ENCODE peak calls at places on chromosomes 12 and 14, in nine cellular contexts. One of them, this sample, is unnamed.

GRCh38 chr12:126708492-126708896 is 1558.5 kb upstream of the TMEM132C start:
- DNase-seq in stomach: no peak
- DNase-seq in fibroblast of mammary gland: peak; percentile 73
- DNase-seq in ovary: no peak
- DNase-seq in IMR-90: no peak
- DNase-seq in dorsolateral prefrontal cortex: no peak
- DNase-seq in psoas muscle: no peak
- DNase-seq in GM12878: no peak
- DNase-seq in effector memory CD4-positive, alpha-beta T cell: no peak
- DNase-seq in this sample: no peak

GRCh38 chr12:21751517-21751916 is 23.0 kb downstream of the KCNJ8 start:
- DNase-seq in GM12878: no peak
- DNase-seq in ovary: no peak
- DNase-seq in IMR-90: peak; percentile 74
- DNase-seq in effector memory CD4-positive, alpha-beta T cell: no peak
- DNase-seq in fibroblast of mammary gland: peak; percentile 80
- DNase-seq in stomach: no peak
- DNase-seq in dorsolateral prefrontal cortex: no peak
- DNase-seq in psoas muscle: no peak
- DNase-seq in this sample: no peak

GRCh38 chr12:7061596-7061995 is 1.1 kb downstream of the C1S start:
- DNase-seq in psoas muscle: no peak
- DNase-seq in stomach: no peak
- DNase-seq in GM12878: no peak
- DNase-seq in IMR-90: no peak
- DNase-seq in effector memory CD4-positive, alpha-beta T cell: no peak
- DNase-seq in ovary: peak; percentile 42
- DNase-seq in fibroblast of mammary gland: no peak
- DNase-seq in dorsolateral prefrontal cortex: no peak
- DNase-seq in this sample: no peak

GRCh38 chr14:58639842-58640484 is 2.2 kb downstream of the DACT1 start:
- DNase-seq in psoas muscle: no peak
- DNase-seq in ovary: no peak
- DNase-seq in fibroblast of mammary gland: peak; percentile 90
- DNase-seq in GM12878: peak; percentile 36
- DNase-seq in dorsolateral prefrontal cortex: peak; percentile 66
- DNase-seq in IMR-90: peak; percentile 86
- DNase-seq in stomach: no peak
- DNase-seq in effector memory CD4-positive, alpha-beta T cell: no peak
- DNase-seq in this sample: peak; percentile 31

GRCh38 chr12:57771271-57771872 is 533 bp downstream of the METTL1 start:
- DNase-seq in psoas muscle: peak; percentile 90
- DNase-seq in GM12878: peak; percentile 74
- DNase-seq in effector memory CD4-positive, alpha-beta T cell: peak; percentile 78
- DNase-seq in ovary: peak; percentile 93
- DNase-seq in fibroblast of mammary gland: peak; percentile 92
- DNase-seq in dorsolateral prefrontal cortex: peak; percentile 79
- DNase-seq in stomach: peak; percentile 81
- DNase-seq in IMR-90: peak; percentile 90
- DNase-seq in this sample: peak; percentile 88

GRCh38 chr12:57993834-57994233 is 52.5 kb downstream of the ATP23 start:
- DNase-seq in effector memory CD4-positive, alpha-beta T cell: no peak
- DNase-seq in GM12878: no peak
- DNase-seq in stomach: no peak
- DNase-seq in IMR-90: no peak
- DNase-seq in dorsolateral prefrontal cortex: no peak
- DNase-seq in ovary: no peak
- DNase-seq in fibroblast of mammary gland: no peak
- DNase-seq in psoas muscle: no peak
- DNase-seq in this sample: no peak

GRCh38 chr12:6567824-6568617 is at the start of gene NOP2:
- DNase-seq in GM12878: peak; percentile 60
- DNase-seq in IMR-90: peak; percentile 83
- DNase-seq in effector memory CD4-positive, alpha-beta T cell: peak; percentile 82
- DNase-seq in psoas muscle: peak; percentile 94
- DNase-seq in dorsolateral prefrontal cortex: peak; percentile 90
- DNase-seq in fibroblast of mammary gland: peak; percentile 83
- DNase-seq in ovary: peak; percentile 90
- DNase-seq in stomach: peak; percentile 94
- DNase-seq in this sample: peak; percentile 81

GRCh38 chr12:53128780-53129747 is 25.8 kb downstream of the SOAT2 start:
- DNase-seq in dorsolateral prefrontal cortex: no peak
- DNase-seq in effector memory CD4-positive, alpha-beta T cell: no peak
- DNase-seq in ovary: no peak
- DNase-seq in IMR-90: no peak
- DNase-seq in fibroblast of mammary gland: no peak
- DNase-seq in stomach: no peak
- DNase-seq in GM12878: no peak
- DNase-seq in psoas muscle: no peak
- DNase-seq in this sample: no peak

GRCh38 chr14:81453166-81453766 is 53.1 kb upstream of the STON2 start:
- DNase-seq in IMR-90: peak; percentile 43
- DNase-seq in effector memory CD4-positive, alpha-beta T cell: peak; percentile 27
- DNase-seq in stomach: peak; percentile 63
- DNase-seq in ovary: peak; percentile 63
- DNase-seq in dorsolateral prefrontal cortex: peak; percentile 57
- DNase-seq in GM12878: no peak
- DNase-seq in psoas muscle: peak; percentile 40
- DNase-seq in fibroblast of mammary gland: peak; percentile 73
- DNase-seq in this sample: peak; percentile 38

GRCh38 chr14:68140111-68140741 is 320.6 kb downstream of the RAD51B start:
- DNase-seq in fibroblast of mammary gland: peak; percentile 99
- DNase-seq in dorsolateral prefrontal cortex: no peak
- DNase-seq in psoas muscle: no peak
- DNase-seq in stomach: peak; percentile 38
- DNase-seq in IMR-90: peak; percentile 99
- DNase-seq in effector memory CD4-positive, alpha-beta T cell: no peak
- DNase-seq in GM12878: no peak
- DNase-seq in ovary: peak; percentile 39
- DNase-seq in this sample: peak; percentile 37

GRCh38 chr14:24079521-24080141 is 8.3 kb downstream of the CPNE6 start:
- DNase-seq in IMR-90: no peak
- DNase-seq in GM12878: no peak
- DNase-seq in psoas muscle: no peak
- DNase-seq in dorsolateral prefrontal cortex: peak; percentile 58
- DNase-seq in fibroblast of mammary gland: no peak
- DNase-seq in stomach: no peak
- DNase-seq in effector memory CD4-positive, alpha-beta T cell: no peak
- DNase-seq in ovary: no peak
- DNase-seq in this sample: peak; percentile 60

GRCh38 chr12:15535287-15535895 is 213.1 kb downstream of the PTPRO start:
- DNase-seq in effector memory CD4-positive, alpha-beta T cell: no peak
- DNase-seq in fibroblast of mammary gland: no peak
- DNase-seq in GM12878: no peak
- DNase-seq in stomach: no peak
- DNase-seq in IMR-90: no peak
- DNase-seq in psoas muscle: no peak
- DNase-seq in dorsolateral prefrontal cortex: no peak
- DNase-seq in ovary: no peak
- DNase-seq in this sample: no peak

GRCh38 chr12:15534870-15535269 is 212.6 kb downstream of the PTPRO start:
- DNase-seq in GM12878: no peak
- DNase-seq in psoas muscle: no peak
- DNase-seq in ovary: no peak
- DNase-seq in fibroblast of mammary gland: peak; percentile 80
- DNase-seq in stomach: no peak
- DNase-seq in effector memory CD4-positive, alpha-beta T cell: no peak
- DNase-seq in IMR-90: peak; percentile 18
- DNase-seq in dorsolateral prefrontal cortex: no peak
- DNase-seq in this sample: no peak

GRCh38 chr12:15532364-15532977 is 210.2 kb downstream of the PTPRO start:
- DNase-seq in stomach: no peak
- DNase-seq in IMR-90: peak; percentile 77
- DNase-seq in effector memory CD4-positive, alpha-beta T cell: peak; percentile 16
- DNase-seq in fibroblast of mammary gland: peak; percentile 91
- DNase-seq in ovary: no peak
- DNase-seq in psoas muscle: no peak
- DNase-seq in GM12878: peak; percentile 36
- DNase-seq in dorsolateral prefrontal cortex: no peak
- DNase-seq in this sample: peak; percentile 40

GRCh38 chr12:15536446-15536845 is 214.1 kb downstream of the PTPRO start:
- DNase-seq in GM12878: no peak
- DNase-seq in ovary: no peak
- DNase-seq in stomach: no peak
- DNase-seq in dorsolateral prefrontal cortex: no peak
- DNase-seq in effector memory CD4-positive, alpha-beta T cell: no peak
- DNase-seq in fibroblast of mammary gland: no peak
- DNase-seq in IMR-90: no peak
- DNase-seq in psoas muscle: no peak
- DNase-seq in this sample: no peak

DNA sequence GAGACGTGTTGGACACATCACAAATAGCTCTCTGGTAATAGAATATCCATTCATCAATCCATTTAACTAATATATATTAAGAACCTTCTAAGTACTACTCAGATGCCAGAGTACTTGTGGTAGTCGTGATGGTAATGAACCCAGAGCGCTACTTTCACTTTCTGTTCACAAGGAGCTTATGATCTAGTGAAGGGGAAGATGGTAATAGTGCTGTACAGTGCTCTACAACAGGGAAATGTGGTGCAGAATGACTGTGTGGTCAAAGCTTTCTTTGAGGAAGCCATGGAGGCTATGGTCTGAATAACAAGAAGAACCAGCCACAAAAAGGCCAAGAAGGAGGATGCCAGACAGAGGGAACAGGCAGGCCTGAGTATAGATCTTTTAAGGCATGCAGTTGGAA is 212.0 kb downstream of the PTPRO start:
- DNase-seq in psoas muscle: no peak
- DNase-seq in effector memory CD4-positive, alpha-beta T cell: no peak
- DNase-seq in IMR-90: peak; percentile 47
- DNase-seq in GM12878: peak; percentile 34
- DNase-seq in fibroblast of mammary gland: peak; percentile 37
- DNase-seq in dorsolateral prefrontal cortex: no peak
- DNase-seq in stomach: no peak
- DNase-seq in ovary: no peak
- DNase-seq in this sample: no peak
- H3K4me3 ChIP-seq in psoas muscle: no peak overlapping the region
- H3K4me3 ChIP-seq in effector memory CD4-positive, alpha-beta T cell: peak overlapping the region; percentile 35
- H3K4me3 ChIP-seq in IMR-90: peak overlapping the region; percentile 2
- H3K4me3 ChIP-seq in GM12878: no peak overlapping the region
- H3K4me3 ChIP-seq in fibroblast of mammary gland: no peak overlapping the region
- H3K4me3 ChIP-seq in dorsolateral prefrontal cortex: no peak overlapping the region
- H3K4me3 ChIP-seq in stomach: no peak overlapping the region
- H3K4me3 ChIP-seq in ovary: no peak overlapping the region
- H3K4me3 ChIP-seq in this sample: no peak overlapping the region

GRCh38 chr12:67422081-67422480 is 152.9 kb downstream of the CAND1 start:
- DNase-seq in ovary: no peak
- DNase-seq in dorsolateral prefrontal cortex: no peak
- DNase-seq in stomach: no peak
- DNase-seq in fibroblast of mammary gland: no peak
- DNase-seq in effector memory CD4-positive, alpha-beta T cell: no peak
- DNase-seq in IMR-90: no peak
- DNase-seq in GM12878: no peak
- DNase-seq in psoas muscle: no peak
- DNase-seq in this sample: no peak
- H3K4me3 ChIP-seq in ovary: no peak overlapping the region
- H3K4me3 ChIP-seq in dorsolateral prefrontal cortex: no peak overlapping the region
- H3K4me3 ChIP-seq in stomach: no peak overlapping the region
- H3K4me3 ChIP-seq in fibroblast of mammary gland: no peak overlapping the region
- H3K4me3 ChIP-seq in effector memory CD4-positive, alpha-beta T cell: no peak overlapping the region
- H3K4me3 ChIP-seq in IMR-90: no peak overlapping the region
- H3K4me3 ChIP-seq in GM12878: no peak overlapping the region
- H3K4me3 ChIP-seq in psoas muscle: no peak overlapping the region
- H3K4me3 ChIP-seq in this sample: no peak overlapping the region

GRCh38 chr12:26197832-26198231 is 2.5 kb downstream of the SSPN start:
- DNase-seq in fibroblast of mammary gland: no peak
- DNase-seq in effector memory CD4-positive, alpha-beta T cell: no peak
- DNase-seq in dorsolateral prefrontal cortex: no peak
- DNase-seq in ovary: no peak
- DNase-seq in psoas muscle: no peak
- DNase-seq in GM12878: no peak
- DNase-seq in stomach: peak; percentile 28
- DNase-seq in IMR-90: no peak
- DNase-seq in this sample: no peak

GRCh38 chr12:26195641-26196423 is 459 bp downstream of the SSPN start:
- DNase-seq in stomach: peak; percentile 44
- DNase-seq in effector memory CD4-positive, alpha-beta T cell: no peak
- DNase-seq in IMR-90: peak; percentile 31
- DNase-seq in fibroblast of mammary gland: peak; percentile 45
- DNase-seq in ovary: peak; percentile 65
- DNase-seq in GM12878: no peak
- DNase-seq in dorsolateral prefrontal cortex: peak; percentile 64
- DNase-seq in psoas muscle: peak; percentile 59
- DNase-seq in this sample: peak; percentile 31

GRCh38 chr12:26193539-26193938 is 1.8 kb upstream of the SSPN start:
- DNase-seq in effector memory CD4-positive, alpha-beta T cell: no peak
- DNase-seq in GM12878: no peak
- DNase-seq in ovary: no peak
- DNase-seq in fibroblast of mammary gland: no peak
- DNase-seq in stomach: no peak
- DNase-seq in psoas muscle: no peak
- DNase-seq in dorsolateral prefrontal cortex: no peak
- DNase-seq in IMR-90: no peak
- DNase-seq in this sample: no peak

GRCh38 chr12:26196424-26196722 is 1.0 kb downstream of the SSPN start:
- DNase-seq in fibroblast of mammary gland: peak; percentile 23
- DNase-seq in IMR-90: peak; percentile 25
- DNase-seq in dorsolateral prefrontal cortex: no peak
- DNase-seq in effector memory CD4-positive, alpha-beta T cell: no peak
- DNase-seq in psoas muscle: no peak
- DNase-seq in ovary: no peak
- DNase-seq in stomach: no peak
- DNase-seq in GM12878: no peak
- DNase-seq in this sample: no peak

GRCh38 chr12:26195250-26195640 is at the start of gene SSPN:
- DNase-seq in psoas muscle: peak; percentile 74
- DNase-seq in IMR-90: peak; percentile 61
- DNase-seq in dorsolateral prefrontal cortex: peak; percentile 62
- DNase-seq in stomach: peak; percentile 61
- DNase-seq in effector memory CD4-positive, alpha-beta T cell: no peak
- DNase-seq in GM12878: no peak
- DNase-seq in fibroblast of mammary gland: peak; percentile 47
- DNase-seq in ovary: peak; percentile 84
- DNase-seq in this sample: peak; percentile 12
- H3K4me3 ChIP-seq in psoas muscle: peak within 1 kb of the TSS; percentile 82
- H3K4me3 ChIP-seq in IMR-90: peak within 1 kb of the TSS; percentile 51
- H3K4me3 ChIP-seq in dorsolateral prefrontal cortex: peak within 1 kb of the TSS; percentile 63
- H3K4me3 ChIP-seq in stomach: peak within 1 kb of the TSS; percentile 74
- H3K4me3 ChIP-seq in effector memory CD4-positive, alpha-beta T cell: no peak within 1 kb of the TSS
- H3K4me3 ChIP-seq in GM12878: peak within 1 kb of the TSS; percentile 52
- H3K4me3 ChIP-seq in fibroblast of mammary gland: peak within 1 kb of the TSS; percentile 51
- H3K4me3 ChIP-seq in ovary: peak within 1 kb of the TSS; percentile 59
- H3K4me3 ChIP-seq in this sample: peak within 1 kb of the TSS; percentile 94

DNA sequence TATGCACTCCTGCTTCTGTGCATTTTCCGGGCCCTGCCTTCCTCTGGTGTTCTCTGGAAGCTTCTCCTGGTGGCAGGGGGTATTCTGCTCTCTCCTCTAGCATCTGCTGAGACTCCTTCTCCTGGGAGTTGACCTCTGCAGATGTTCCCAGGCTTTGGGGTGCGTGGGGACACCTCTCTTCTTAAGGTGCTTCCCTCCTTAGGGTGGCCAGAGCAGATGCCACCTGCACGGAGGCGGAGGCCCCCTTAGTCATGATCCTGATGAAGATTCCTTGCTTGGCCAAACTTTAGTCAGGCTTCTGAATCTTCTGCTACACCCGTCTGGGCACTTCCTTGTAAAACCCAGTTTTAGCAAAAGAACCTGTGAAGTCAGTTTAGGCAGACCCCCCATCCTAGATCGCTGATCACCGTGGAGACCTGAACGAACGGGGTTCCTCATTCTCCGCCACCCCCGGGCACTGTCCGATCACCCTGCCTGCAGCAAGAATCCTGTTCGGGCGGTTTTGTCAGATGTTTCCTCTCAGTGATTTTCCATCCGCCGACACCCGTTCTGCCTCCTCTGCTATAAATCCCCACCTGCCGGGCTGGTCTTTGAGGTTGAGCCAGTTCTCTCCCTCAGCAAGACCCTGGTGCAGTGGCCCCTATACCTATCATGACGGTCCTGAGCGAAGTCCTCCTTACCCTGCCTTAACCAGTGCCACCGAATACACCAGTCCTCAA is 111.9 kb downstream of the CALM1 start:
- DNase-seq in IMR-90: no peak
- DNase-seq in stomach: peak; percentile 85
- DNase-seq in psoas muscle: no peak
- DNase-seq in fibroblast of mammary gland: no peak
- DNase-seq in ovary: no peak
- DNase-seq in dorsolateral prefrontal cortex: no peak
- DNase-seq in effector memory CD4-positive, alpha-beta T cell: no peak
- DNase-seq in GM12878: no peak
- DNase-seq in this sample: no peak
- H3K4me3 ChIP-seq in IMR-90: no peak overlapping the region
- H3K4me3 ChIP-seq in stomach: no peak overlapping the region
- H3K4me3 ChIP-seq in psoas muscle: no peak overlapping the region
- H3K4me3 ChIP-seq in fibroblast of mammary gland: no peak overlapping the region
- H3K4me3 ChIP-seq in ovary: no peak overlapping the region
- H3K4me3 ChIP-seq in dorsolateral prefrontal cortex: no peak overlapping the region
- H3K4me3 ChIP-seq in effector memory CD4-positive, alpha-beta T cell: no peak overlapping the region
- H3K4me3 ChIP-seq in GM12878: no peak overlapping the region
- H3K4me3 ChIP-seq in this sample: no peak overlapping the region

This sample was measured in neuronal stem cell.